ENCODE peak calls at places on chromosomes 2 and 18, in six cellular contexts. One of them, this sample, is unnamed.

GRCh38 chr18:68713791-68714190 is 1.1 kb downstream of the TMX3 start:
- DNase-seq in mesendoderm: no peak
- DNase-seq in neuronal stem cell: no peak
- DNase-seq in IMR-90: no peak
- DNase-seq in mesenchymal stem cell: no peak
- DNase-seq in H9: no peak
- DNase-seq in this sample: no peak

GRCh38 chr2:145156199-145156598 is 636.3 kb upstream of the ZEB2 start:
- DNase-seq in mesendoderm: no peak
- DNase-seq in neuronal stem cell: no peak
- DNase-seq in IMR-90: no peak
- DNase-seq in mesenchymal stem cell: peak; percentile 34
- DNase-seq in H9: no peak
- DNase-seq in this sample: no peak

GRCh38 chr18:77032121-77032758 is 100.3 kb downstream of the MBP start:
- DNase-seq in mesendoderm: no peak
- DNase-seq in neuronal stem cell: no peak
- DNase-seq in IMR-90: no peak
- DNase-seq in mesenchymal stem cell: no peak
- DNase-seq in H9: no peak
- DNase-seq in this sample: no peak

GRCh38 chr2:160674076-160674630 is 180.5 kb upstream of the RBMS1 start:
- DNase-seq in mesendoderm: no peak
- DNase-seq in neuronal stem cell: no peak
- DNase-seq in IMR-90: no peak
- DNase-seq in mesenchymal stem cell: no peak
- DNase-seq in H9: no peak
- DNase-seq in this sample: no peak

GRCh38 chr2:196088209-196088608 is 19.6 kb upstream of the DNAH7 start:
- DNase-seq in mesendoderm: no peak
- DNase-seq in neuronal stem cell: no peak
- DNase-seq in IMR-90: peak; percentile 45
- DNase-seq in mesenchymal stem cell: peak; percentile 79
- DNase-seq in H9: no peak
- DNase-seq in this sample: no peak

GRCh38 chr2:62539892-62540785 is 34.1 kb upstream of the TMEM17 start:
- DNase-seq in mesendoderm: no peak
- DNase-seq in neuronal stem cell: no peak
- DNase-seq in IMR-90: no peak
- DNase-seq in mesenchymal stem cell: no peak
- DNase-seq in H9: no peak
- DNase-seq in this sample: peak; percentile 34

GRCh38 chr2:207409525-207409924 is 120.2 kb upstream of the CREB1 start:
- DNase-seq in mesendoderm: no peak
- DNase-seq in neuronal stem cell: no peak
- DNase-seq in IMR-90: no peak
- DNase-seq in mesenchymal stem cell: no peak
- DNase-seq in H9: no peak
- DNase-seq in this sample: no peak

GRCh38 chr2:164780611-164781167 is 60.9 kb downstream of the COBLL1 start:
- DNase-seq in mesendoderm: peak; percentile 92
- DNase-seq in neuronal stem cell: no peak
- DNase-seq in IMR-90: no peak
- DNase-seq in mesenchymal stem cell: no peak
- DNase-seq in H9: no peak
- DNase-seq in this sample: peak; percentile 21

GRCh38 chr2:154466226-154466625 is 232.3 kb upstream of the KCNJ3 start:
- DNase-seq in mesendoderm: no peak
- DNase-seq in neuronal stem cell: no peak
- DNase-seq in IMR-90: no peak
- DNase-seq in mesenchymal stem cell: no peak
- DNase-seq in H9: no peak
- DNase-seq in this sample: no peak

GRCh38 chr2:1708476-1709334 is 35.6 kb downstream of the PXDN start:
- DNase-seq in mesendoderm: no peak
- DNase-seq in neuronal stem cell: no peak
- DNase-seq in IMR-90: peak; percentile 27
- DNase-seq in mesenchymal stem cell: no peak
- DNase-seq in H9: no peak
- DNase-seq in this sample: no peak
- H2AK5ac ChIP-seq in mesendoderm: no peak overlapping the region
- H2AK5ac ChIP-seq in neuronal stem cell: peak overlapping the region; percentile 69
- H2AK5ac ChIP-seq in IMR-90: peak overlapping the region; percentile 74
- H2AK5ac ChIP-seq in mesenchymal stem cell: peak overlapping the region; percentile 34
- H2AK5ac ChIP-seq in H9: no peak overlapping the region
- H2AK5ac ChIP-seq in this sample: no peak overlapping the region

DNA sequence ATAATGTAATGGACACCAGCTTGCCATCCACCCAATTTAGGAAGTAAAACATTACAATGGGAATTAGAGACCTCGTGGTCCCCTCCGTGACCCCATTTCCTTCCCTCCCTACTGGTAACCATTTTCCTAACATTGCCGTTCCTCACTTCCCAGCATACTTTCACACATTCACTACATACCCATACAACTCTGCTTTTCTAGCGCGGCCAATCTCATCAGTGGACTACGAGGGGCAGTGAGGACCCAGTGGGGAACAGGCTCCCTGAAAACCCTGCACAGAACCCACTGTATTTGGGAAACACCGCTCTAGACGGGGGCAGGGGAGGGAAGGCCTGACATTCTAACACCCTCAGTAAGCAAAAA is 1.1 kb downstream of the ENOSF1 start:
- DNase-seq in mesendoderm: peak; percentile 43
- DNase-seq in neuronal stem cell: no peak
- DNase-seq in IMR-90: no peak
- DNase-seq in mesenchymal stem cell: no peak
- DNase-seq in H9: no peak
- DNase-seq in this sample: no peak
- H3K18ac ChIP-seq in mesendoderm: no peak overlapping the region
- H3K18ac ChIP-seq in neuronal stem cell: no peak overlapping the region
- H3K18ac ChIP-seq in IMR-90: peak overlapping the region; percentile 31
- H3K18ac ChIP-seq in mesenchymal stem cell: peak overlapping the region; percentile 77
- H3K18ac ChIP-seq in H9: no peak overlapping the region
- H3K18ac ChIP-seq in this sample: peak overlapping the region; percentile 12

GRCh38 chr2:240912878-240913809 is 7.0 kb downstream of the CROCC2 start:
- DNase-seq in mesendoderm: no peak
- DNase-seq in neuronal stem cell: no peak
- DNase-seq in IMR-90: peak; percentile 78
- DNase-seq in mesenchymal stem cell: no peak
- DNase-seq in H9: no peak
- DNase-seq in this sample: no peak
- H2AK5ac ChIP-seq in mesendoderm: no peak overlapping the region
- H2AK5ac ChIP-seq in neuronal stem cell: peak overlapping the region; percentile 23
- H2AK5ac ChIP-seq in IMR-90: peak overlapping the region; percentile 78
- H2AK5ac ChIP-seq in mesenchymal stem cell: no peak overlapping the region
- H2AK5ac ChIP-seq in H9: no peak overlapping the region
- H2AK5ac ChIP-seq in this sample: no peak overlapping the region

DNA sequence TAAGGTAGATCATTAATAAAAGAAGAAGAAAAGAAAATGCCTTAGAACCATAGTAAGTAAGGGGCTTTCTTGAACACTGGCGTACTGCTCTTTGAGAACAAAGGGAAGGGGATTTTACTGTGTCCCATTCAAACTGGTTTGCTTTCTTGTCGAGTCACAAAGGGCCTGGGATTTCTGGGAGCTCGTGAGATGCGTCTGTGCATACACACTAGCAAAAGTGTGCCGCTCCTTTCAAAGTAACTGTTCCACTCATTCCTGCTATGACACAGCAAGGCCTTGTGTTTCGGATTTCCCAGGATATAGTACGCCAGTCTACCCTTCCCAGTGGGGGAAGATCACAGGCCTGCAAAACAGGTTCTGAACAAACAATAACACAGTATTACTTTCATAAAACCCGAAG is 93.0 kb downstream of the KCTD18 start:
- DNase-seq in mesendoderm: no peak
- DNase-seq in neuronal stem cell: peak; percentile 66
- DNase-seq in IMR-90: no peak
- DNase-seq in mesenchymal stem cell: no peak
- DNase-seq in H9: no peak
- DNase-seq in this sample: no peak
- H3K18ac ChIP-seq in mesendoderm: no peak overlapping the region
- H3K18ac ChIP-seq in neuronal stem cell: no peak overlapping the region
- H3K18ac ChIP-seq in IMR-90: no peak overlapping the region
- H3K18ac ChIP-seq in mesenchymal stem cell: no peak overlapping the region
- H3K18ac ChIP-seq in H9: no peak overlapping the region
- H3K18ac ChIP-seq in this sample: peak overlapping the region; percentile 40

GRCh38 chr2:120783969-120784372 is 48.3 kb downstream of the GLI2 start:
- DNase-seq in mesendoderm: no peak
- DNase-seq in neuronal stem cell: no peak
- DNase-seq in IMR-90: no peak
- DNase-seq in mesenchymal stem cell: no peak
- DNase-seq in H9: no peak
- DNase-seq in this sample: no peak
- H2AK5ac ChIP-seq in mesendoderm: no peak overlapping the region
- H2AK5ac ChIP-seq in neuronal stem cell: no peak overlapping the region
- H2AK5ac ChIP-seq in IMR-90: peak overlapping the region; percentile 89
- H2AK5ac ChIP-seq in mesenchymal stem cell: peak overlapping the region; percentile 72
- H2AK5ac ChIP-seq in H9: no peak overlapping the region
- H2AK5ac ChIP-seq in this sample: no peak overlapping the region

DNA sequence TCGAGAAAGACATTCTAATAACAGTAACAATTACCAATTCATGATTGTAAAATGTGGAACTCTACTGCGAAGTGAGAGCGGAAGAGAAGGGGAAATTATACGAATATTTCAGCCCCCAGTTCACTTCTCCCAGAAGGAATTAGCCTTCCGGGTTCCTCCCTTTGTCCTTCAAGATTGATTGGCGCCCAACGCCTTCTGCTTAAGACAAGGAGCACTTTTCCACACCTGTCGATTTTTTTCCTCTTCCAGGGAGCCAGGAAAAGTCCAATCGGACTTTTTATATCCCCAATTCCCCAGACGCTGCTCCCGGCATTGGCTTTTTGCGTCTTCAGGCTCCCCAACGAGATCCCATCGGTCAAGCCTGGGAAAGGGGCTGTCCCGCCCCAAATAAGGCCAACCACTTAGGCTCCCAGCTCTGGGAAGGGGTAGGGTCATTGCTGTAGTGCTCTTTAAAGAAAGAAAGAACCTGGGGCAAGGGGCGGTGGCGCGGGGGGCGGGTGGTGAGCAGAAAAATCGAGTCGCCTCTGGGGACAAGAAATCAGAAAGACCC is 1.5 kb downstream of the DSC2 start:
- DNase-seq in mesendoderm: peak; percentile 93
- DNase-seq in neuronal stem cell: peak; percentile 39
- DNase-seq in IMR-90: no peak
- DNase-seq in mesenchymal stem cell: peak; percentile 18
- DNase-seq in H9: peak; percentile 84
- DNase-seq in this sample: no peak
- H3K18ac ChIP-seq in mesendoderm: peak overlapping the region; percentile 97
- H3K18ac ChIP-seq in neuronal stem cell: peak overlapping the region; percentile 70
- H3K18ac ChIP-seq in IMR-90: no peak overlapping the region
- H3K18ac ChIP-seq in mesenchymal stem cell: peak overlapping the region; percentile 43
- H3K18ac ChIP-seq in H9: peak overlapping the region; percentile 89
- H3K18ac ChIP-seq in this sample: peak overlapping the region; percentile 51

DNA sequence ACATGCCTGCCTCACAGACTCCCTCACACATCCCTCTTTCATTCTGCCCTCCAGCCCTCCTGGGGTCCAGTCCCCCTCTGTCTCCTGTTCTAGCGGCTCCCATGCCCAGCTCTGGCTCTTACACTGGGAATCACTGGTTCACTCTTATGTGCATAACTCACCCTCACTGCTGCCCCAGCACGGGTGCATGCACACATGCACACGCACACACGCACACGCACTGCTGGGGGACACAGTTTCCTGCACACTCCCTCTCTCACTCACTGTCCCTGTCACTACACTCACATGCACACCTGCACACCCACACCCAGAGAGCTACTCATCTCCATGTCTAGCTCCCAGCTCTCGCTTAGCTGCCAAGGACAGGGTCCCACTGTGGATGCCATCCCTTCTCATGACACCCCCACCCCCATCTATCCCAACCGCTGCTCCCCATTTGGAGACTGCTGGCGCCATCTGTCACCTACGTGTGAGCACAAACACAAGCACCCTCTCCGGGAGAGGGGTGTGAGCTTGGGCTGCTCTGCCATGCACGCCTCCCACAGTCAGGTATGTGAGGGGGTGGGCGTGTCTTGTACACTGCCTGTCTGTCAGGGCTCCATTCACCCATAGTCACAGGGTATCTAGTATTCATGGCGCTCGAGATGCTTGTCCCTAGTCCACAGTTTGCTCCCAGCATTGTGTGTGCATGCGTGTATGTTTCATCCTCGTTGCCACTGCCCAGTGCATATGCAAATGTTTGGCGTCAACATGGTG is 1.8 kb downstream of the ASIC4 start:
- DNase-seq in mesendoderm: no peak
- DNase-seq in neuronal stem cell: no peak
- DNase-seq in IMR-90: no peak
- DNase-seq in mesenchymal stem cell: no peak
- DNase-seq in H9: no peak
- DNase-seq in this sample: no peak
- H2AK5ac ChIP-seq in mesendoderm: no peak overlapping the region
- H2AK5ac ChIP-seq in neuronal stem cell: peak overlapping the region; percentile 85
- H2AK5ac ChIP-seq in IMR-90: no peak overlapping the region
- H2AK5ac ChIP-seq in mesenchymal stem cell: no peak overlapping the region
- H2AK5ac ChIP-seq in H9: no peak overlapping the region
- H2AK5ac ChIP-seq in this sample: no peak overlapping the region

GRCh38 chr2:240961878-240962277 is 36.5 kb upstream of the SNED1 start:
- DNase-seq in mesendoderm: no peak
- DNase-seq in neuronal stem cell: no peak
- DNase-seq in IMR-90: no peak
- DNase-seq in mesenchymal stem cell: peak; percentile 36
- DNase-seq in H9: no peak
- DNase-seq in this sample: no peak

GRCh38 chr2:240962371-240963064 is 35.9 kb upstream of the SNED1 start:
- DNase-seq in mesendoderm: no peak
- DNase-seq in neuronal stem cell: peak; percentile 32
- DNase-seq in IMR-90: no peak
- DNase-seq in mesenchymal stem cell: peak; percentile 62
- DNase-seq in H9: peak; percentile 31
- DNase-seq in this sample: no peak

GRCh38 chr2:240960309-240960962 is 38.0 kb upstream of the SNED1 start:
- DNase-seq in mesendoderm: no peak
- DNase-seq in neuronal stem cell: no peak
- DNase-seq in IMR-90: peak; percentile 6
- DNase-seq in mesenchymal stem cell: peak; percentile 69
- DNase-seq in H9: peak; percentile 22
- DNase-seq in this sample: no peak

GRCh38 chr2:240959941-240960308 is 38.5 kb upstream of the SNED1 start:
- DNase-seq in mesendoderm: no peak
- DNase-seq in neuronal stem cell: no peak
- DNase-seq in IMR-90: no peak
- DNase-seq in mesenchymal stem cell: no peak
- DNase-seq in H9: peak; percentile 24
- DNase-seq in this sample: no peak

GRCh38 chr2:240960963-240961876 is 37.2 kb upstream of the SNED1 start:
- DNase-seq in mesendoderm: no peak
- DNase-seq in neuronal stem cell: no peak
- DNase-seq in IMR-90: no peak
- DNase-seq in mesenchymal stem cell: peak; percentile 70
- DNase-seq in H9: peak; percentile 19
- DNase-seq in this sample: no peak
- H3K18ac ChIP-seq in mesendoderm: no peak overlapping the region
- H3K18ac ChIP-seq in neuronal stem cell: peak overlapping the region; percentile 60
- H3K18ac ChIP-seq in IMR-90: peak overlapping the region; percentile 28
- H3K18ac ChIP-seq in mesenchymal stem cell: no peak overlapping the region
- H3K18ac ChIP-seq in H9: no peak overlapping the region
- H3K18ac ChIP-seq in this sample: no peak overlapping the region